ENCODE peak calls at places on chromosomes 11 and 22, in nine cellular contexts. B is heart right ventricle; D is endodermal cell; V is tibial artery; J is neuronal stem cell; K is CD8-positive, alpha-beta memory T cell; C is mesendoderm; T is CD4-positive, alpha-beta T cell; Q is fibroblast of lung. S is an unnamed sample.

GRCh38 chr22:38841211-38841610 is 2.6 kb downstream of the NPTXR start:
- DNase-seq in B (no peak), V (no peak), Q (no peak), D (no peak), K (no peak), C (no peak), J (no peak), T (no peak), S (no peak)

GRCh38 chr11:48103621-48104561 is 112.7 kb upstream of the OR4B1 start:
- DNase-seq in K (no peak), T (no peak), V (no peak), C (no peak), Q (peak; percentile 82), B (no peak), D (no peak), J (no peak), S (peak; percentile 60)

GRCh38 chr11:46112961-46113617 is 8.2 kb downstream of the PHF21A start:
- DNase-seq in J (peak; percentile 35), B (peak; percentile 44), Q (peak; percentile 71), K (no peak), V (no peak), T (peak; percentile 22), D (no peak), C (peak; percentile 86), S (peak; percentile 23)

GRCh38 chr11:118143661-118144185 is 8.9 kb downstream of the SCN4B start:
- DNase-seq in D (no peak), Q (no peak), T (no peak), C (no peak), J (no peak), V (peak; percentile 43), K (no peak), B (no peak), S (no peak)

GRCh38 chr22:37019309-37020191 is at the start of the genes MPST and TST:
- DNase-seq in T (no peak), V (peak; percentile 91), C (peak; percentile 77), D (peak; percentile 88), J (peak; percentile 75), B (peak; percentile 83), Q (peak; percentile 69), K (peak; percentile 9), S (peak; percentile 21)

GRCh38 chr11:124736738-124737137 is 3.0 kb upstream of the NRGN start:
- DNase-seq in T (no peak), B (no peak), V (no peak), J (no peak), Q (no peak), D (no peak), K (no peak), C (no peak), S (no peak)

GRCh38 chr11:64437426-64437825 is 78.5 kb downstream of the RPS6KA4 start:
- DNase-seq in C (no peak), T (no peak), D (peak; percentile 29), V (no peak), B (no peak), J (no peak), K (no peak), Q (no peak), S (no peak)

GRCh38 chr11:45071232-45071631 is 75.2 kb upstream of the PRDM11 start:
- DNase-seq in T (no peak), J (no peak), D (no peak), B (no peak), C (no peak), K (no peak), V (no peak), Q (no peak), S (no peak)

GRCh38 chr11:66523611-66524010 is 13.2 kb downstream of the BBS1 start:
- DNase-seq in J (no peak), Q (no peak), C (no peak), D (no peak), V (no peak), B (peak; percentile 71), K (no peak), T (no peak), S (no peak)

GRCh38 chr11:29227816-29228215 is 789.0 kb downstream of the KCNA4 start:
- DNase-seq in D (no peak), T (no peak), K (no peak), V (no peak), C (no peak), J (no peak), Q (no peak), B (no peak), S (no peak)

GRCh38 chr11:21268036-21268435 is 598.6 kb downstream of the NELL1 start:
- DNase-seq in C (peak; percentile 31), T (no peak), K (no peak), J (no peak), V (no peak), Q (no peak), B (no peak), D (no peak), S (no peak)

GRCh38 chr11:83649468-83649915 is 363.3 kb upstream of the CCDC90B start:
- DNase-seq in T (no peak), J (peak; percentile 6), C (peak; percentile 86), B (no peak), K (no peak), D (no peak), Q (no peak), V (no peak), S (no peak)

GRCh38 chr11:11291432-11292015 is 61.5 kb downstream of the CSNK2A3 start:
- DNase-seq in C (no peak), D (no peak), B (no peak), T (no peak), J (no peak), K (no peak), Q (no peak), V (no peak), S (no peak)

GRCh38 chr11:119481667-119482400 is 58.9 kb upstream of the THY1 start:
- DNase-seq in J (no peak), Q (no peak), V (peak; percentile 61), K (no peak), D (no peak), T (no peak), B (no peak), C (no peak), S (no peak)

GRCh38 chr11:1117970-1118369 is 39.8 kb upstream of the MUC5AC start:
- DNase-seq in T (no peak), K (no peak), J (no peak), C (no peak), B (no peak), D (peak; percentile 26), Q (no peak), V (peak; percentile 47), S (no peak)

GRCh38 chr11:131666617-131667016 is 296.2 kb downstream of the NTM start:
- DNase-seq in Q (peak; percentile 95), J (no peak), V (peak; percentile 37), T (no peak), B (no peak), K (no peak), C (no peak), D (peak; percentile 32), S (no peak)

GRCh38 chr11:133408402-133408801 is 123.9 kb downstream of the OPCML start:
- DNase-seq in C (no peak), V (no peak), D (no peak), Q (no peak), B (no peak), K (no peak), T (no peak), J (no peak), S (no peak)

GRCh38 chr11:133409799-133410198 is 122.5 kb downstream of the OPCML start:
- DNase-seq in V (no peak), B (no peak), Q (no peak), T (no peak), C (no peak), K (no peak), D (no peak), J (no peak), S (no peak)

GRCh38 chr11:133406493-133406892 is 125.8 kb downstream of the OPCML start:
- DNase-seq in D (no peak), V (no peak), Q (no peak), J (no peak), T (no peak), K (no peak), B (no peak), C (no peak), S (no peak)

GRCh38 chr11:133413726-133414125 is 118.6 kb downstream of the OPCML start:
- DNase-seq in B (no peak), K (no peak), T (no peak), D (no peak), C (peak; percentile 51), J (no peak), Q (no peak), V (no peak), S (no peak)

DNA sequence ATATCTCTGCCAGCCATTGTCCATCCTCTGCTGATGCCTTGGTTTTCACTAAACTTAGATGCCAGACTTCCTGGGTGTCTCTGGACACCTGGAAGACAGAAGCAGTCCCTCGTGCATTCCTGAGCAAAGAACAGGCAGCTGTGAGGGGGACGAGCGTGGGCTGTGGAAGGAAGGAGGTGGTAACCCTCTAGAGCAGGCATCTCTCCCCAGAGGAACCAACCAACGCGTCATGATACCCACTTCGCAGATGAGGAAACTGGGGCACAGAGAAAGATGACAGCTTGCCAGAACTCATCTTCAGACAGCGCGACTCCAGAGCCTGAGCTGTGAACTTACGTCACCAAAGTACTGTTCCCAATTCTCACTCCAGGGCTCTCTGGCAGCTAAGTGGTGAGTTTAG is 123.4 kb downstream of the OPCML start:
- DNase-seq in D (no peak), K (no peak), C (no peak), J (no peak), B (no peak), V (no peak), T (no peak), Q (no peak), S (no peak)
- H3K27ac ChIP-seq in D (no peak overlapping the region), K (no peak overlapping the region), C (no peak overlapping the region), J (no peak overlapping the region), B (no peak overlapping the region), V (no peak overlapping the region), T (no peak overlapping the region), Q (no peak overlapping the region), S (no peak overlapping the region)

GRCh38 chr22:45896961-45897538 is 79.9 kb downstream of the WNT7B start:
- DNase-seq in C (no peak), K (no peak), V (no peak), D (no peak), J (no peak), T (no peak), Q (no peak), B (no peak), S (no peak)
- H3K27ac ChIP-seq in C (no peak overlapping the region), K (no peak overlapping the region), V (no peak overlapping the region), D (no peak overlapping the region), J (no peak overlapping the region), T (no peak overlapping the region), Q (no peak overlapping the region), B (no peak overlapping the region), S (no peak overlapping the region)

GRCh38 chr22:48920776-48921241 is 906.9 kb downstream of the BRD1 start:
- DNase-seq in B (no peak), V (peak; percentile 40), J (no peak), T (no peak), C (no peak), D (no peak), Q (no peak), K (no peak), S (no peak)
- H3K27ac ChIP-seq in B (no peak overlapping the region), V (no peak overlapping the region), J (no peak overlapping the region), T (no peak overlapping the region), C (no peak overlapping the region), D (peak overlapping the region; percentile 73), Q (no peak overlapping the region), K (no peak overlapping the region), S (no peak overlapping the region)

DNA sequence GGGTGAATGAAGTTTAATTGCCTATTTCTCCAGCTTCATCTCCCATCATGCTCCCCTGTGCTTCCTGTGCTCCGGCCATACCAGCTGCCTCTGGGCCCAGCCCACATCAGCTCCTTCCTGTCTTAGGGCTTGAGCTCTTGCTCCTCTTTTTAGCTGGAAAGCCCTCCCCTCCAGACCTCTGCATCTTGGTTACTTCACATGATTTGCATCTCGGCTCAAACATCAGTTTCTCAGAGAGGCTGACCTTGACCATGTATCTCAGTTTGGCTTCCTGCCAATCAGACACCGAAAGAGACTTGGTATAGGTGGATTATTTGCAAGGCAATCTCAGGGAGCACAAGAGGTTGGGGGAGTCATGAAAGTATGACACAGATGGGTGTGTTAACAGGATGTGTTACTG is 73.2 kb upstream of the TIMP3 start:
- DNase-seq in B (no peak), J (no peak), C (no peak), V (no peak), T (no peak), D (no peak), K (no peak), Q (no peak), S (no peak)
- H3K27ac ChIP-seq in B (no peak overlapping the region), J (no peak overlapping the region), C (no peak overlapping the region), V (no peak overlapping the region), T (no peak overlapping the region), D (no peak overlapping the region), K (no peak overlapping the region), Q (no peak overlapping the region), S (no peak overlapping the region)

S was measured in SJSA1.